ENCODE peak calls at places on chromosome 7, in ten cellular contexts. C, L, B, J, M, F, T, G, D and A are unnamed samples.

GRCh38 chr7:41877118-41877517 is 174.2 kb upstream of the INHBA start:
- DNase-seq in D (no peak), F (no peak), J (no peak), M (no peak), B (no peak), L (no peak), T (no peak), C (no peak), G (no peak), A (no peak)

GRCh38 chr7:141533149-141533949 is 17.9 kb upstream of the AGK start:
- DNase-seq in L (peak), D (peak), G (peak), C (peak), T (peak), B (peak), J (peak), F (peak), M (peak), A (peak)

GRCh38 chr7:87471430-87471829 is 4.0 kb downstream of the ABCB4 start:
- DNase-seq in F (no peak), B (no peak), L (no peak), G (no peak), T (no peak), C (no peak), J (no peak), D (no peak), M (no peak), A (no peak)

GRCh38 chr7:120735791-120736190 is 122.2 kb downstream of the TSPAN12 start:
- DNase-seq in L (no peak), T (no peak), D (no peak), M (no peak), F (no peak), C (peak), G (no peak), J (no peak), B (no peak), A (no peak)

GRCh38 chr7:139242741-139243281 is 11.8 kb downstream of the UBN2 start:
- DNase-seq in D (peak), C (peak), M (no peak), F (no peak), L (no peak), G (no peak), J (peak), B (no peak), T (no peak), A (no peak)

GRCh38 chr7:144384071-144384470 is 19.4 kb downstream of the NOBOX start:
- DNase-seq in B (no peak), J (no peak), F (no peak), T (peak), L (no peak), C (no peak), G (no peak), M (no peak), D (peak), A (no peak)

GRCh38 chr7:45155357-45155900 is 2.2 kb upstream of the RAMP3 start:
- DNase-seq in T (no peak), B (no peak), L (no peak), M (no peak), D (no peak), J (no peak), C (no peak), G (no peak), F (no peak), A (no peak)

GRCh38 chr7:20374391-20374790 is 43.7 kb downstream of the ITGB8 start:
- DNase-seq in L (no peak), F (no peak), J (no peak), D (no peak), B (no peak), M (no peak), G (no peak), C (no peak), T (peak), A (no peak)

GRCh38 chr7:7428806-7429205 is 106.9 kb downstream of the COL28A1 start:
- DNase-seq in D (no peak), F (peak), J (peak), G (no peak), M (no peak), C (peak), T (no peak), L (no peak), B (no peak), A (no peak)

GRCh38 chr7:151460474-151460855 is 20.5 kb upstream of the CRYGN start:
- DNase-seq in L (no peak), B (no peak), C (no peak), D (no peak), J (peak), G (no peak), F (no peak), T (no peak), M (no peak), A (no peak)

GRCh38 chr7:99031496-99031895 is 112.4 kb downstream of the SMURF1 start:
- DNase-seq in B (no peak), T (no peak), C (no peak), F (no peak), L (no peak), D (no peak), G (no peak), M (no peak), J (no peak), A (no peak)

GRCh38 chr7:121038717-121039509 is 50.4 kb downstream of the CPED1 start:
- DNase-seq in T (no peak), C (no peak), F (no peak), L (no peak), B (no peak), M (no peak), D (no peak), J (no peak), G (no peak), A (no peak)

GRCh38 chr7:78863248-78863647 is 590.2 kb downstream of the MAGI2 start:
- DNase-seq in C (no peak), G (peak), T (no peak), L (no peak), M (no peak), J (no peak), F (no peak), D (no peak), B (no peak), A (no peak)

GRCh38 chr7:15765753-15766152 is 79.3 kb upstream of the MEOX2 start:
- DNase-seq in G (no peak), D (no peak), C (no peak), L (no peak), F (no peak), T (no peak), B (no peak), M (no peak), J (no peak), A (no peak)